ENCODE peak calls at places on chromosomes 13 and 19, in ten cellular contexts. G is hypothalamus, H is T-helper 1 cell, T is foreskin fibroblast, V is nucleus accumbens, I is NCI-H1417, Q is astrocyte of the cerebellum, M is NCI-H510A, Z is kidney epithelial cell, X is posterior cingulate gyrus. E is an unnamed sample.

GRCh38 chr13:72698164-72698563 is 29.3 kb downstream of the MZT1 start:
- DNase-seq in X (no peak), M (no peak), G (no peak), T (no peak), V (no peak), Z (no peak), H (no peak), Q (no peak), I (no peak), E (no peak)

GRCh38 chr13:107457686-107458085 is 757.6 kb downstream of the LIG4 start:
- DNase-seq in Z (no peak), I (peak), X (no peak), M (peak), Q (no peak), T (no peak), V (no peak), G (no peak), H (no peak), E (no peak)

GRCh38 chr13:40665754-40666057 is 735 bp downstream of the FOXO1 start:
- DNase-seq in I (peak), H (peak), Q (no peak), V (no peak), G (no peak), Z (no peak), M (no peak), T (no peak), X (no peak), E (no peak)

GRCh38 chr19:3670258-3670795 is 29.9 kb downstream of the PIP5K1C start:
- DNase-seq in V (no peak), Q (no peak), T (peak), I (no peak), M (no peak), H (no peak), X (no peak), G (no peak), Z (peak), E (no peak)

GRCh38 chr19:48543121-48543710 is 8.8 kb upstream of the SULT2B1 start:
- DNase-seq in X (peak), H (no peak), Q (no peak), V (no peak), T (peak), Z (no peak), G (no peak), I (peak), M (peak), E (peak)

GRCh38 chr19:32238076-32238475 is 107.3 kb upstream of the ZNF507 start:
- DNase-seq in Z (no peak), M (no peak), G (no peak), I (no peak), X (no peak), Q (no peak), T (no peak), V (no peak), H (no peak), E (no peak)

GRCh38 chr19:41882568-41883462 is at the start of gene ARHGEF1:
- DNase-seq in M (no peak), Q (no peak), H (peak), I (peak), X (no peak), Z (no peak), G (no peak), V (no peak), T (no peak), E (no peak)

GRCh38 chr13:113831061-113831460 is 32.8 kb downstream of the GAS6 start:
- DNase-seq in V (no peak), Z (no peak), I (no peak), G (no peak), X (peak), H (no peak), T (no peak), M (no peak), Q (no peak), E (no peak)

GRCh38 chr13:110517505-110518149 is 43.9 kb downstream of the RAB20 start:
- DNase-seq in I (no peak), M (no peak), T (no peak), H (no peak), V (no peak), Z (no peak), G (no peak), Q (no peak), X (no peak), E (no peak)

GRCh38 chr19:2391118-2391725 is 31.2 kb downstream of the TMPRSS9 start:
- DNase-seq in X (no peak), Q (peak), H (peak), Z (no peak), G (no peak), V (no peak), T (peak), I (peak), M (no peak), E (no peak)

GRCh38 chr13:23985846-23986245 is 88.5 kb upstream of the C1QTNF9B start:
- DNase-seq in G (no peak), I (no peak), X (no peak), V (no peak), T (no peak), M (no peak), Z (no peak), H (no peak), Q (no peak), E (no peak)

GRCh38 chr19:12784871-12785430 is 6.3 kb upstream of the JUNB start:
- DNase-seq in H (peak), X (no peak), Q (no peak), M (no peak), T (no peak), I (no peak), V (no peak), Z (no peak), G (no peak), E (no peak)

GRCh38 chr13:26946675-26947342 is 186.2 kb upstream of the GPR12 start:
- DNase-seq in T (peak), H (peak), Z (no peak), M (peak), I (peak), Q (peak), G (no peak), V (no peak), X (no peak), E (no peak)

GRCh38 chr13:31209172-31209818 is 9.5 kb downstream of the B3GLCT start:
- DNase-seq in V (no peak), X (peak), Q (peak), M (peak), G (peak), T (peak), I (peak), Z (no peak), H (no peak), E (peak)

GRCh38 chr13:42525035-42525504 is 48.9 kb upstream of the TNFSF11 start:
- DNase-seq in V (no peak), M (no peak), H (no peak), X (no peak), Q (peak), T (no peak), I (no peak), G (no peak), Z (peak), E (no peak)

GRCh38 chr13:83881917-83882625 is at the start of gene SLITRK1:
- DNase-seq in T (peak), Q (peak), Z (peak), M (peak), H (no peak), I (peak), X (peak), G (peak), V (peak), E (peak)

GRCh38 chr13:21309542-21310172 is 133.2 kb downstream of the MRPL57 start:
- DNase-seq in H (no peak), V (no peak), Z (no peak), T (no peak), X (no peak), I (no peak), Q (no peak), M (no peak), G (no peak), E (no peak)

GRCh38 chr13:94345374-94346195 is 133.9 kb downstream of the DCT start:
- DNase-seq in M (peak), X (no peak), V (no peak), Z (no peak), T (peak), I (peak), G (no peak), H (peak), Q (no peak), E (no peak)

GRCh38 chr13:30135351-30135750 is 172.0 kb downstream of the KATNAL1 start:
- DNase-seq in G (no peak), I (no peak), Q (no peak), X (no peak), M (no peak), Z (no peak), H (no peak), V (no peak), T (no peak), E (no peak)

GRCh38 chr19:8396563-8397203 is 6.5 kb downstream of the RAB11B start:
- DNase-seq in M (no peak), H (peak), V (no peak), Q (no peak), T (peak), X (peak), Z (no peak), I (no peak), G (peak), E (peak)

GRCh38 chr19:17974551-17974950 is 7.6 kb downstream of the KCNN1 start:
- DNase-seq in Q (no peak), Z (no peak), V (no peak), I (no peak), T (no peak), H (no peak), M (no peak), G (no peak), X (no peak), E (no peak)

GRCh38 chr19:42069619-42070293 is at the start of gene GRIK5:
- DNase-seq in T (no peak), H (no peak), Z (no peak), V (no peak), I (peak), Q (no peak), G (peak), M (peak), X (peak), E (peak)

GRCh38 chr19:17483605-17484002 is 13.3 kb downstream of the SLC27A1 start:
- DNase-seq in G (no peak), V (no peak), H (no peak), T (no peak), M (no peak), I (no peak), Z (no peak), X (no peak), Q (no peak), E (no peak)

GRCh38 chr19:49792829-49793560 is 20.1 kb downstream of the FUZ start:
- DNase-seq in G (no peak), T (no peak), V (no peak), H (no peak), Z (no peak), X (no peak), M (no peak), Q (no peak), I (no peak), E (no peak)

GRCh38 chr13:40204246-40204645 is 462.2 kb downstream of the FOXO1 start:
- DNase-seq in Q (no peak), M (no peak), Z (no peak), T (no peak), V (no peak), G (no peak), I (no peak), X (no peak), H (no peak), E (no peak)

GRCh38 chr19:18762125-18763023 is 28.7 kb downstream of the COMP start:
- DNase-seq in Q (peak), H (no peak), V (no peak), G (peak), M (peak), I (peak), T (no peak), Z (no peak), X (no peak), E (no peak)

GRCh38 chr13:36344173-36344572 is 2.0 kb downstream of the SPART start:
- DNase-seq in T (peak), X (no peak), H (no peak), I (no peak), Q (no peak), M (no peak), Z (no peak), V (no peak), G (no peak), E (no peak)

E was measured in H9.